ENCODE peak calls at places on chromosome 3, in ten cellular contexts. A is Right ventricle myocardium superior; V is CD8-positive, alpha-beta T cell; P is dorsolateral prefrontal cortex; O is aorta; G is hepatic stellate cell; R is bronchial epithelial cell; Q is H7; T is progenitor cell of endocrine pancreas; X is activated CD4-positive, alpha-beta T cell treated with anti-CD3 and anti-CD28 coated beads for 36 hours. K is an unnamed sample.

GRCh38 chr3:184345678-184346144 is 8.3 kb downstream of the FAM131A start:
- DNase-seq in A (peak), V (no peak), P (peak), O (no peak), G (peak), R (peak), Q (peak), T (no peak), X (peak), K (peak)

GRCh38 chr3:95923496-95924210 is 890.7 kb upstream of the EPHA6 start:
- DNase-seq in A (no peak), V (no peak), P (no peak), O (no peak), G (peak), R (peak), Q (no peak), T (no peak), X (peak), K (peak)

GRCh38 chr3:56928379-56929068 is 126.8 kb upstream of the ARHGEF3 start:
- DNase-seq in A (no peak), V (no peak), P (no peak), O (no peak), G (no peak), R (no peak), Q (no peak), T (no peak), X (no peak), K (peak)

GRCh38 chr3:128685001-128685726 is 34.5 kb upstream of the RPN1 start:
- DNase-seq in A (no peak), V (no peak), P (no peak), O (no peak), G (no peak), R (no peak), Q (no peak), T (no peak), X (no peak), K (no peak)

GRCh38 chr3:37559461-37559860 is 302.2 kb upstream of the CTDSPL start:
- DNase-seq in A (no peak), V (no peak), P (no peak), O (no peak), G (no peak), R (peak), Q (no peak), T (no peak), X (no peak), K (no peak)

GRCh38 chr3:16069149-16069922 is 105.1 kb upstream of the GALNT15 start:
- DNase-seq in A (no peak), V (no peak), P (no peak), O (no peak), G (no peak), R (peak), Q (no peak), T (no peak), X (no peak), K (peak)

GRCh38 chr3:153172796-153173757 is 11.1 kb downstream of the RAP2B start:
- DNase-seq in A (no peak), V (no peak), P (no peak), O (no peak), G (no peak), R (no peak), Q (no peak), T (no peak), X (no peak), K (no peak)

GRCh38 chr3:11522398-11522715 is 121.4 kb downstream of the VGLL4 start:
- DNase-seq in A (no peak), V (no peak), P (no peak), O (no peak), G (no peak), R (peak), Q (no peak), T (no peak), X (no peak), K (no peak)

GRCh38 chr3:183328164-183328563 is 75.1 kb downstream of the B3GNT5 start:
- DNase-seq in A (no peak), V (no peak), P (no peak), O (no peak), G (no peak), R (peak), Q (no peak), T (no peak), X (no peak), K (peak)

GRCh38 chr3:179321585-179322322 is 1.1 kb upstream of the ZNF639 start:
- DNase-seq in A (no peak), V (no peak), P (peak), O (no peak), G (peak), R (peak), Q (peak), T (no peak), X (peak), K (peak)

GRCh38 chr3:52119826-52120225 is 34.4 kb downstream of the POC1A start:
- DNase-seq in A (peak), V (no peak), P (no peak), O (peak), G (no peak), R (no peak), Q (no peak), T (no peak), X (no peak), K (no peak)

GRCh38 chr3:64188810-64189560 is 36.3 kb downstream of the PRICKLE2 start:
- DNase-seq in A (no peak), V (no peak), P (peak), O (no peak), G (peak), R (peak), Q (no peak), T (no peak), X (no peak), K (peak)

GRCh38 chr3:58866079-58866478 is 183.7 kb downstream of the CFAP20DC start:
- DNase-seq in A (no peak), V (no peak), P (no peak), O (no peak), G (no peak), R (no peak), Q (no peak), T (no peak), X (no peak), K (no peak)

GRCh38 chr3:134709563-134710312 is 58.9 kb upstream of the KY start:
- DNase-seq in A (no peak), V (no peak), P (no peak), O (no peak), G (no peak), R (no peak), Q (no peak), T (no peak), X (no peak), K (peak)

GRCh38 chr3:60669636-60670035 is 581.6 kb downstream of the FHIT start:
- DNase-seq in A (no peak), V (no peak), P (no peak), O (no peak), G (no peak), R (no peak), Q (peak), T (no peak), X (no peak), K (no peak)

K was measured in myocyte.